ENCODE peak calls at places on chromosomes 3 and 15, in four cellular contexts. D is activated naive CD4-positive, alpha-beta T cell treated with anti-CD3 and anti-CD28 coated beads for 36 hours; T is head of caudate nucleus; W is NCI-H1092. J is an unnamed sample.

GRCh38 chr15:90449206-90449735 is 61.2 kb downstream of the IQGAP1 start:
- DNase-seq in D (no peak), T (no peak), W (no peak), J (no peak)

GRCh38 chr3:134769469-134769868 is 25.6 kb upstream of the EPHB1 start:
- DNase-seq in W (no peak), T (no peak), D (no peak), J (no peak)

GRCh38 chr3:38054166-38054991 is 15.4 kb downstream of the DLEC1 start:
- DNase-seq in D (peak), T (no peak), W (no peak), J (no peak)

GRCh38 chr3:152319256-152319655 is 50.5 kb downstream of the MBNL1 start:
- DNase-seq in T (no peak), W (no peak), D (no peak), J (no peak)

GRCh38 chr3:81483046-81483445 is 278.4 kb downstream of the GBE1 start:
- DNase-seq in D (no peak), T (no peak), W (no peak), J (no peak)

GRCh38 chr15:78540955-78541743 is 905 bp downstream of the PSMA4 start:
- DNase-seq in W (no peak), T (no peak), D (peak), J (no peak)

GRCh38 chr3:186996356-186996755 is 66.0 kb downstream of the ST6GAL1 start:
- DNase-seq in W (no peak), T (no peak), D (no peak), J (no peak)

GRCh38 chr3:31106204-31106603 is 211.7 kb upstream of the GADL1 start:
- DNase-seq in W (no peak), D (no peak), T (no peak), J (peak)

GRCh38 chr3:105253225-105253624 is 113.5 kb upstream of the ALCAM start:
- DNase-seq in T (no peak), D (no peak), W (peak), J (no peak)

GRCh38 chr3:50885491-50885890 is 210.8 kb downstream of the DOCK3 start:
- DNase-seq in W (no peak), T (peak), D (no peak), J (no peak)

GRCh38 chr3:141877911-141878310 is 1.5 kb downstream of the ATP1B3 start:
- DNase-seq in W (no peak), D (no peak), T (no peak), J (no peak)

GRCh38 chr3:140629351-140630137 is 48.3 kb upstream of the TRIM42 start:
- DNase-seq in W (no peak), T (no peak), D (no peak), J (no peak)

GRCh38 chr15:40942337-40942854 is 10.9 kb upstream of the CHAC1 start:
- DNase-seq in D (no peak), W (no peak), T (no peak), J (no peak)

GRCh38 chr15:39118510-39118909 is 462.4 kb upstream of the THBS1 start:
- DNase-seq in T (no peak), W (no peak), D (no peak), J (no peak)

GRCh38 chr15:70093481-70094309 is 4.0 kb downstream of the TLE3 start:
- DNase-seq in T (no peak), D (no peak), W (no peak), J (no peak)

GRCh38 chr3:63067999-63068645 is 192.9 kb upstream of the CADPS start:
- DNase-seq in W (no peak), D (peak), T (no peak), J (no peak)

GRCh38 chr3:5226783-5227182 is 39.3 kb downstream of the EDEM1 start:
- DNase-seq in D (no peak), T (no peak), W (no peak), J (no peak)

J was measured in DMS 273 treated with DMSO at 0.1 percent for 48 hours.